ENCODE peak calls at places on chromosomes 2 and 18, in seven cellular contexts. J, Y, K, X, P, Q and B are unnamed samples.

GRCh38 chr18:12403601-12404506 is 3.9 kb upstream of the PRELID3A start:
- DNase-seq in K (no peak), Q (peak; percentile 24), X (no peak), J (no peak), Y (peak; percentile 65), P (no peak), B (no peak)

GRCh38 chr2:230865766-230866703 is 1.3 kb downstream of the ITM2C start:
- DNase-seq in X (peak; percentile 38), J (peak; percentile 45), Y (no peak), Q (peak; percentile 35), K (no peak), P (no peak), B (no peak)

GRCh38 chr2:46471-47345 is at the start of gene FAM110C:
- DNase-seq in Y (no peak), P (peak; percentile 19), X (peak; percentile 72), K (no peak), Q (peak; percentile 95), J (peak; percentile 96), B (peak; percentile 72)

GRCh38 chr2:54624611-54625071 is 98.8 kb upstream of the EML6 start:
- DNase-seq in J (no peak), Y (no peak), Q (no peak), K (no peak), P (no peak), X (no peak), B (no peak)

GRCh38 chr2:636649-637405 is 40.4 kb downstream of the TMEM18 start:
- DNase-seq in P (peak; percentile 27), Q (peak; percentile 68), X (peak; percentile 50), J (peak; percentile 67), Y (peak; percentile 36), K (peak; percentile 35), B (peak; percentile 77)

GRCh38 chr2:190404487-190404886 is 3.7 kb upstream of the MFSD6 start:
- DNase-seq in Q (peak; percentile 23), J (no peak), X (peak; percentile 23), Y (peak; percentile 77), P (no peak), K (no peak), B (no peak)

GRCh38 chr2:25347205-25347815 is 5.6 kb upstream of the DNMT3A start:
- DNase-seq in K (no peak), X (peak; percentile 61), Y (no peak), P (no peak), J (no peak), Q (no peak), B (no peak)

GRCh38 chr2:163043201-163043600 is 204.6 kb upstream of the KCNH7 start:
- DNase-seq in J (no peak), K (no peak), X (no peak), P (no peak), Q (no peak), Y (no peak), B (no peak)

GRCh38 chr2:236604971-236605734 is 35.5 kb downstream of the ACKR3 start:
- DNase-seq in Q (no peak), P (no peak), Y (peak; percentile 16), X (no peak), J (no peak), K (no peak), B (no peak)

GRCh38 chr2:214679736-214680135 is 129.7 kb downstream of the BARD1 start:
- DNase-seq in K (no peak), P (no peak), Q (no peak), J (no peak), X (no peak), Y (peak; percentile 82), B (no peak)

GRCh38 chr2:210663574-210663973 is 107.2 kb downstream of the CPS1 start:
- DNase-seq in K (no peak), X (no peak), P (no peak), J (no peak), Q (peak; percentile 21), Y (peak; percentile 31), B (no peak)

GRCh38 chr2:216619411-216620393 is 13.5 kb upstream of the IGFBP2 start:
- DNase-seq in P (no peak), Q (no peak), K (no peak), X (peak; percentile 6), Y (peak; percentile 95), J (no peak), B (no peak)

GRCh38 chr18:62324917-62325805 is at the start of gene TNFRSF11A:
- DNase-seq in Q (peak; percentile 88), X (peak; percentile 85), J (peak; percentile 59), K (peak; percentile 79), Y (no peak), P (peak; percentile 34), B (no peak)

GRCh38 chr2:232439758-232440135 is 16.2 kb upstream of the ALPI start:
- DNase-seq in P (no peak), Q (no peak), Y (no peak), X (no peak), K (no peak), J (no peak), B (no peak)

GRCh38 chr18:36628435-36629094 is 200.2 kb downstream of the TPGS2 start:
- DNase-seq in X (no peak), P (no peak), Q (no peak), K (no peak), J (no peak), Y (no peak), B (no peak)

GRCh38 chr18:59696311-59697235 is 650 bp downstream of the CCBE1 start:
- DNase-seq in P (no peak), K (no peak), J (no peak), Y (no peak), X (peak; percentile 13), Q (no peak), B (no peak)

GRCh38 chr2:46977899-46978298 is 62.3 kb upstream of the MCFD2 start:
- DNase-seq in X (no peak), P (no peak), J (no peak), K (no peak), Y (peak; percentile 93), Q (no peak), B (no peak)

GRCh38 chr18:32478818-32479217 is 8.1 kb upstream of the GAREM1 start:
- DNase-seq in J (no peak), Q (no peak), X (no peak), K (no peak), Y (no peak), P (no peak), B (no peak)

GRCh38 chr2:238106339-238106697 is 6.2 kb downstream of the ESPNL start:
- DNase-seq in Y (no peak), Q (no peak), J (peak; percentile 40), P (no peak), K (no peak), X (no peak), B (peak; percentile 67)

GRCh38 chr18:72942766-72943165 is 75.0 kb upstream of the NETO1 start:
- DNase-seq in Y (no peak), Q (no peak), P (no peak), X (no peak), J (no peak), K (no peak), B (no peak)

GRCh38 chr2:28400434-28400833 is 7.8 kb downstream of the FOSL2 start:
- DNase-seq in P (no peak), Y (no peak), X (no peak), K (no peak), J (no peak), Q (no peak), B (no peak)

GRCh38 chr2:3457524-3458395 is 61.6 kb downstream of the ADI1 start:
- DNase-seq in K (no peak), Y (no peak), X (no peak), J (no peak), Q (no peak), P (no peak), B (peak; percentile 50)

GRCh38 chr2:210363876-210364275 is 48.9 kb upstream of the MYL1 start:
- DNase-seq in Y (no peak), P (no peak), J (no peak), K (no peak), X (no peak), Q (peak; percentile 12), B (no peak)

GRCh38 chr2:49972699-49973098 is 818.4 kb upstream of the FSHR start:
- DNase-seq in X (no peak), Q (no peak), Y (no peak), P (no peak), K (no peak), J (no peak), B (no peak)